ENCODE peak calls at places on chromosomes 11 and 22, in nine cellular contexts. One of them, this sample, is unnamed. For H3K36me3, the result is how much of the 10 kb centered on the place peaks cover.

GRCh38 chr22:33326540-33327295 is 268.5 kb upstream of the SYN3 start:
- DNase-seq in mucosa of descending colon: no peak
- DNase-seq in IMR-90: no peak
- DNase-seq in cardiac muscle cell: no peak
- DNase-seq in psoas muscle: no peak
- DNase-seq in endothelial cell of umbilical vein: no peak
- DNase-seq in adrenal gland: no peak
- DNase-seq in pancreas: no peak
- DNase-seq in transverse colon: no peak
- DNase-seq in this sample: no peak

GRCh38 chr11:104547996-104548661 is 350.1 kb downstream of the CASP12 start:
- DNase-seq in transverse colon: no peak
- DNase-seq in cardiac muscle cell: peak
- DNase-seq in endothelial cell of umbilical vein: no peak
- DNase-seq in mucosa of descending colon: no peak
- DNase-seq in pancreas: no peak
- DNase-seq in psoas muscle: no peak
- DNase-seq in IMR-90: peak
- DNase-seq in adrenal gland: no peak
- DNase-seq in this sample: peak

GRCh38 chr22:49448546-49448945 is 379.1 kb downstream of the BRD1 start:
- DNase-seq in adrenal gland: no peak
- DNase-seq in cardiac muscle cell: no peak
- DNase-seq in psoas muscle: no peak
- DNase-seq in mucosa of descending colon: no peak
- DNase-seq in IMR-90: no peak
- DNase-seq in pancreas: no peak
- DNase-seq in endothelial cell of umbilical vein: no peak
- DNase-seq in transverse colon: no peak
- DNase-seq in this sample: no peak

GRCh38 chr11:102573851-102574250 is 43.3 kb upstream of the MMP7 start:
- DNase-seq in cardiac muscle cell: peak
- DNase-seq in pancreas: no peak
- DNase-seq in adrenal gland: no peak
- DNase-seq in IMR-90: peak
- DNase-seq in transverse colon: no peak
- DNase-seq in mucosa of descending colon: no peak
- DNase-seq in psoas muscle: no peak
- DNase-seq in endothelial cell of umbilical vein: no peak
- DNase-seq in this sample: no peak

GRCh38 chr11:119461250-119461963 is 38.4 kb upstream of the THY1 start:
- DNase-seq in IMR-90: peak
- DNase-seq in endothelial cell of umbilical vein: no peak
- DNase-seq in psoas muscle: no peak
- DNase-seq in mucosa of descending colon: no peak
- DNase-seq in adrenal gland: no peak
- DNase-seq in cardiac muscle cell: no peak
- DNase-seq in transverse colon: no peak
- DNase-seq in pancreas: no peak
- DNase-seq in this sample: no peak

GRCh38 chr11:132346558-132347148 is 976.2 kb downstream of the NTM start:
- DNase-seq in mucosa of descending colon: no peak
- DNase-seq in pancreas: no peak
- DNase-seq in psoas muscle: no peak
- DNase-seq in adrenal gland: no peak
- DNase-seq in endothelial cell of umbilical vein: no peak
- DNase-seq in IMR-90: no peak
- DNase-seq in cardiac muscle cell: no peak
- DNase-seq in transverse colon: no peak
- DNase-seq in this sample: no peak

GRCh38 chr22:26766510-26767350 is 109.3 kb downstream of the MIAT start:
- DNase-seq in adrenal gland: no peak
- DNase-seq in mucosa of descending colon: no peak
- DNase-seq in pancreas: no peak
- DNase-seq in IMR-90: no peak
- DNase-seq in endothelial cell of umbilical vein: no peak
- DNase-seq in psoas muscle: no peak
- DNase-seq in cardiac muscle cell: no peak
- DNase-seq in transverse colon: no peak
- DNase-seq in this sample: no peak

GRCh38 chr11:122258446-122258994 is 142.5 kb upstream of the BLID start:
- DNase-seq in transverse colon: no peak
- DNase-seq in endothelial cell of umbilical vein: no peak
- DNase-seq in IMR-90: no peak
- DNase-seq in adrenal gland: no peak
- DNase-seq in pancreas: no peak
- DNase-seq in psoas muscle: no peak
- DNase-seq in mucosa of descending colon: no peak
- DNase-seq in cardiac muscle cell: no peak
- DNase-seq in this sample: no peak

GRCh38 chr22:49826603-49827306 is 918 bp downstream of the BRD1 start:
- DNase-seq in adrenal gland: peak
- DNase-seq in mucosa of descending colon: peak
- DNase-seq in endothelial cell of umbilical vein: peak
- DNase-seq in pancreas: peak
- DNase-seq in cardiac muscle cell: peak
- DNase-seq in psoas muscle: peak
- DNase-seq in transverse colon: peak
- DNase-seq in IMR-90: peak
- DNase-seq in this sample: no peak

GRCh38 chr11:70281114-70281729 is 10.7 kb downstream of the PPFIA1 start:
- DNase-seq in adrenal gland: peak
- DNase-seq in mucosa of descending colon: no peak
- DNase-seq in psoas muscle: peak
- DNase-seq in cardiac muscle cell: peak
- DNase-seq in pancreas: no peak
- DNase-seq in endothelial cell of umbilical vein: peak
- DNase-seq in IMR-90: peak
- DNase-seq in transverse colon: no peak
- DNase-seq in this sample: no peak

GRCh38 chr11:44861829-44862545 is 88.7 kb downstream of the TP53I11 start:
- DNase-seq in IMR-90: peak
- DNase-seq in psoas muscle: peak
- DNase-seq in transverse colon: peak
- DNase-seq in pancreas: no peak
- DNase-seq in endothelial cell of umbilical vein: peak
- DNase-seq in cardiac muscle cell: peak
- DNase-seq in mucosa of descending colon: peak
- DNase-seq in adrenal gland: peak
- DNase-seq in this sample: peak

GRCh38 chr11:76140912-76141574 is 65.3 kb downstream of the WNT11 start:
- DNase-seq in psoas muscle: no peak
- DNase-seq in mucosa of descending colon: no peak
- DNase-seq in transverse colon: no peak
- DNase-seq in pancreas: no peak
- DNase-seq in cardiac muscle cell: no peak
- DNase-seq in endothelial cell of umbilical vein: no peak
- DNase-seq in IMR-90: no peak
- DNase-seq in adrenal gland: no peak
- DNase-seq in this sample: no peak

GRCh38 chr11:64357904-64358535 is 942 bp upstream of the RPS6KA4 start:
- DNase-seq in endothelial cell of umbilical vein: no peak
- DNase-seq in mucosa of descending colon: peak
- DNase-seq in IMR-90: no peak
- DNase-seq in pancreas: peak
- DNase-seq in transverse colon: peak
- DNase-seq in psoas muscle: no peak
- DNase-seq in adrenal gland: no peak
- DNase-seq in cardiac muscle cell: no peak
- DNase-seq in this sample: no peak

GRCh38 chr22:19870153-19871022 is 15.7 kb upstream of the GNB1L start:
- DNase-seq in transverse colon: no peak
- DNase-seq in adrenal gland: peak
- DNase-seq in mucosa of descending colon: no peak
- DNase-seq in psoas muscle: peak
- DNase-seq in endothelial cell of umbilical vein: no peak
- DNase-seq in pancreas: no peak
- DNase-seq in IMR-90: no peak
- DNase-seq in cardiac muscle cell: no peak
- DNase-seq in this sample: no peak

GRCh38 chr11:22787565-22788162 is 41.9 kb downstream of the SVIP start:
- DNase-seq in endothelial cell of umbilical vein: peak
- DNase-seq in mucosa of descending colon: no peak
- DNase-seq in psoas muscle: no peak
- DNase-seq in adrenal gland: no peak
- DNase-seq in pancreas: no peak
- DNase-seq in IMR-90: peak
- DNase-seq in cardiac muscle cell: peak
- DNase-seq in transverse colon: peak
- DNase-seq in this sample: no peak

GRCh38 chr22:31520036-31520435 is 23.7 kb downstream of the SFI1 start:
- DNase-seq in adrenal gland: no peak
- DNase-seq in pancreas: no peak
- DNase-seq in IMR-90: no peak
- DNase-seq in mucosa of descending colon: no peak
- DNase-seq in psoas muscle: no peak
- DNase-seq in transverse colon: no peak
- DNase-seq in cardiac muscle cell: no peak
- DNase-seq in endothelial cell of umbilical vein: no peak
- DNase-seq in this sample: no peak

GRCh38 chr11:78635814-78636506 is 61.3 kb upstream of the NARS2 start:
- DNase-seq in transverse colon: no peak
- DNase-seq in cardiac muscle cell: no peak
- DNase-seq in IMR-90: no peak
- DNase-seq in pancreas: no peak
- DNase-seq in psoas muscle: no peak
- DNase-seq in mucosa of descending colon: no peak
- DNase-seq in adrenal gland: no peak
- DNase-seq in endothelial cell of umbilical vein: no peak
- DNase-seq in this sample: no peak

GRCh38 chr11:15800121-15800800 is 556.1 kb downstream of the SOX6 start:
- DNase-seq in psoas muscle: peak
- DNase-seq in pancreas: no peak
- DNase-seq in cardiac muscle cell: peak
- DNase-seq in endothelial cell of umbilical vein: no peak
- DNase-seq in transverse colon: peak
- DNase-seq in IMR-90: peak
- DNase-seq in adrenal gland: peak
- DNase-seq in mucosa of descending colon: peak
- DNase-seq in this sample: no peak

GRCh38 chr22:47204002-47204979 is 441.8 kb downstream of the TBC1D22A start:
- DNase-seq in pancreas: no peak
- DNase-seq in adrenal gland: peak
- DNase-seq in endothelial cell of umbilical vein: no peak
- DNase-seq in cardiac muscle cell: peak
- DNase-seq in mucosa of descending colon: no peak
- DNase-seq in psoas muscle: no peak
- DNase-seq in transverse colon: no peak
- DNase-seq in IMR-90: no peak
- DNase-seq in this sample: no peak

GRCh38 chr22:45547016-45547345 is 44.3 kb downstream of the FBLN1 start:
- DNase-seq in endothelial cell of umbilical vein: no peak
- DNase-seq in mucosa of descending colon: no peak
- DNase-seq in psoas muscle: no peak
- DNase-seq in pancreas: no peak
- DNase-seq in transverse colon: no peak
- DNase-seq in IMR-90: no peak
- DNase-seq in cardiac muscle cell: no peak
- DNase-seq in adrenal gland: no peak
- DNase-seq in this sample: no peak

GRCh38 chr11:122523841-122524531 is 131.5 kb upstream of the UBASH3B start:
- DNase-seq in psoas muscle: no peak
- DNase-seq in transverse colon: no peak
- DNase-seq in adrenal gland: peak
- DNase-seq in pancreas: no peak
- DNase-seq in cardiac muscle cell: peak
- DNase-seq in mucosa of descending colon: no peak
- DNase-seq in endothelial cell of umbilical vein: no peak
- DNase-seq in IMR-90: no peak
- DNase-seq in this sample: no peak

GRCh38 chr11:96465537-96465936 is 75.7 kb downstream of the JRKL start:
- DNase-seq in psoas muscle: no peak
- DNase-seq in IMR-90: no peak
- DNase-seq in endothelial cell of umbilical vein: no peak
- DNase-seq in adrenal gland: peak
- DNase-seq in mucosa of descending colon: no peak
- DNase-seq in pancreas: no peak
- DNase-seq in cardiac muscle cell: no peak
- DNase-seq in transverse colon: no peak
- DNase-seq in this sample: no peak

GRCh38 chr22:19974233-19974861 is 32.7 kb upstream of the TXNRD2 start:
- DNase-seq in pancreas: no peak
- DNase-seq in mucosa of descending colon: peak
- DNase-seq in IMR-90: peak
- DNase-seq in adrenal gland: peak
- DNase-seq in cardiac muscle cell: peak
- DNase-seq in psoas muscle: no peak
- DNase-seq in endothelial cell of umbilical vein: peak
- DNase-seq in transverse colon: peak
- DNase-seq in this sample: no peak

GRCh38 chr11:11010624-11011127 is 152.8 kb upstream of the ZBED5 start:
- DNase-seq in mucosa of descending colon: peak
- DNase-seq in transverse colon: peak
- DNase-seq in endothelial cell of umbilical vein: peak
- DNase-seq in psoas muscle: peak
- DNase-seq in cardiac muscle cell: no peak
- DNase-seq in adrenal gland: peak
- DNase-seq in pancreas: no peak
- DNase-seq in IMR-90: peak
- DNase-seq in this sample: no peak
- TF ChIP-seq CTCF in mucosa of descending colon: no peak
- TF ChIP-seq CTCF in transverse colon: peak
- TF ChIP-seq CTCF in endothelial cell of umbilical vein: peak
- TF ChIP-seq CTCF in psoas muscle: peak
- TF ChIP-seq CTCF in cardiac muscle cell: peak
- TF ChIP-seq CTCF in adrenal gland: peak
- TF ChIP-seq CTCF in pancreas: no peak
- TF ChIP-seq CTCF in IMR-90: no peak
- TF ChIP-seq CTCF in this sample: peak

GRCh38 chr11:17333799-17334586 is 17.6 kb upstream of the NCR3LG1 start:
- DNase-seq in cardiac muscle cell: no peak
- DNase-seq in psoas muscle: no peak
- DNase-seq in pancreas: no peak
- DNase-seq in transverse colon: no peak
- DNase-seq in mucosa of descending colon: no peak
- DNase-seq in adrenal gland: no peak
- DNase-seq in endothelial cell of umbilical vein: no peak
- DNase-seq in IMR-90: no peak
- DNase-seq in this sample: no peak
- H3K36me3 ChIP-seq in cardiac muscle cell: under half
- H3K36me3 ChIP-seq in psoas muscle: under half
- H3K36me3 ChIP-seq in pancreas: under half
- H3K36me3 ChIP-seq in transverse colon: under half
- H3K36me3 ChIP-seq in mucosa of descending colon: under half
- H3K36me3 ChIP-seq in adrenal gland: under half
- H3K36me3 ChIP-seq in endothelial cell of umbilical vein: under half
- H3K36me3 ChIP-seq in IMR-90: under half
- H3K36me3 ChIP-seq in this sample: under half

GRCh38 chr11:92557848-92558247 is 333.2 kb downstream of the FAT3 start:
- DNase-seq in pancreas: no peak
- DNase-seq in mucosa of descending colon: no peak
- DNase-seq in transverse colon: no peak
- DNase-seq in psoas muscle: no peak
- DNase-seq in adrenal gland: no peak
- DNase-seq in IMR-90: no peak
- DNase-seq in endothelial cell of umbilical vein: no peak
- DNase-seq in cardiac muscle cell: no peak
- DNase-seq in this sample: no peak
- H3K4me3 ChIP-seq in pancreas: no peak
- H3K4me3 ChIP-seq in mucosa of descending colon: no peak
- H3K4me3 ChIP-seq in transverse colon: no peak
- H3K4me3 ChIP-seq in psoas muscle: no peak
- H3K4me3 ChIP-seq in adrenal gland: no peak
- H3K4me3 ChIP-seq in IMR-90: no peak
- H3K4me3 ChIP-seq in endothelial cell of umbilical vein: no peak
- H3K4me3 ChIP-seq in cardiac muscle cell: no peak
- H3K4me3 ChIP-seq in this sample: no peak

GRCh38 chr11:59523541-59523940 is 12.2 kb downstream of the OR4D9 start:
- DNase-seq in adrenal gland: no peak
- DNase-seq in cardiac muscle cell: no peak
- DNase-seq in psoas muscle: no peak
- DNase-seq in pancreas: no peak
- DNase-seq in transverse colon: no peak
- DNase-seq in endothelial cell of umbilical vein: no peak
- DNase-seq in IMR-90: no peak
- DNase-seq in mucosa of descending colon: no peak
- DNase-seq in this sample: no peak
- TF ChIP-seq CTCF in adrenal gland: no peak
- TF ChIP-seq CTCF in cardiac muscle cell: no peak
- TF ChIP-seq CTCF in psoas muscle: no peak
- TF ChIP-seq CTCF in pancreas: no peak
- TF ChIP-seq CTCF in transverse colon: no peak
- TF ChIP-seq CTCF in endothelial cell of umbilical vein: no peak
- TF ChIP-seq CTCF in IMR-90: no peak
- TF ChIP-seq CTCF in mucosa of descending colon: no peak
- TF ChIP-seq CTCF in this sample: no peak

This sample was measured in kidney epithelial cell.